ENCODE peak calls at places on chromosome 4, in ten cellular contexts. One of them, this sample, is unnamed.

GRCh38 chr4:17189322-17189721 is 290.9 kb upstream of the LDB2 start:
- DNase-seq in neural crest cell: no peak
- DNase-seq in kidney: no peak
- DNase-seq in GM13977: no peak
- DNase-seq in WTC11: no peak
- DNase-seq in AG04450: peak
- DNase-seq in fibroblast of mammary gland: peak
- DNase-seq in HFFc6: peak
- DNase-seq in IMR-90: peak
- DNase-seq in A549: no peak
- DNase-seq in this sample: no peak

GRCh38 chr4:52837716-52838558 is 24.2 kb upstream of the RASL11B start:
- DNase-seq in fibroblast of mammary gland: peak
- DNase-seq in WTC11: no peak
- DNase-seq in kidney: no peak
- DNase-seq in A549: no peak
- DNase-seq in IMR-90: peak
- DNase-seq in GM13977: no peak
- DNase-seq in neural crest cell: no peak
- DNase-seq in AG04450: no peak
- DNase-seq in HFFc6: peak
- DNase-seq in this sample: peak

GRCh38 chr4:142347241-142347640 is 498.9 kb downstream of the INPP4B start:
- DNase-seq in A549: no peak
- DNase-seq in GM13977: no peak
- DNase-seq in kidney: no peak
- DNase-seq in AG04450: no peak
- DNase-seq in neural crest cell: no peak
- DNase-seq in IMR-90: peak
- DNase-seq in WTC11: no peak
- DNase-seq in fibroblast of mammary gland: peak
- DNase-seq in HFFc6: peak
- DNase-seq in this sample: no peak

GRCh38 chr4:125501661-125502060 is 186.9 kb downstream of the FAT4 start:
- DNase-seq in WTC11: no peak
- DNase-seq in neural crest cell: no peak
- DNase-seq in IMR-90: no peak
- DNase-seq in HFFc6: no peak
- DNase-seq in AG04450: no peak
- DNase-seq in fibroblast of mammary gland: no peak
- DNase-seq in A549: no peak
- DNase-seq in kidney: no peak
- DNase-seq in GM13977: no peak
- DNase-seq in this sample: no peak

GRCh38 chr4:17447675-17448298 is 64.1 kb downstream of the QDPR start:
- DNase-seq in WTC11: peak
- DNase-seq in A549: peak
- DNase-seq in HFFc6: peak
- DNase-seq in AG04450: peak
- DNase-seq in neural crest cell: peak
- DNase-seq in kidney: no peak
- DNase-seq in fibroblast of mammary gland: peak
- DNase-seq in IMR-90: peak
- DNase-seq in GM13977: peak
- DNase-seq in this sample: peak

GRCh38 chr4:184815046-184815877 is 10.5 kb downstream of the ACSL1 start:
- DNase-seq in WTC11: no peak
- DNase-seq in AG04450: no peak
- DNase-seq in HFFc6: peak
- DNase-seq in GM13977: peak
- DNase-seq in fibroblast of mammary gland: peak
- DNase-seq in IMR-90: peak
- DNase-seq in kidney: peak
- DNase-seq in neural crest cell: no peak
- DNase-seq in A549: peak
- DNase-seq in this sample: peak

GRCh38 chr4:66736593-66736992 is 808.7 kb downstream of the CENPC start:
- DNase-seq in GM13977: no peak
- DNase-seq in fibroblast of mammary gland: no peak
- DNase-seq in A549: no peak
- DNase-seq in neural crest cell: peak
- DNase-seq in kidney: no peak
- DNase-seq in WTC11: no peak
- DNase-seq in IMR-90: no peak
- DNase-seq in AG04450: no peak
- DNase-seq in HFFc6: no peak
- DNase-seq in this sample: peak

GRCh38 chr4:7075962-7076693 is 8.3 kb upstream of the GRPEL1 start:
- DNase-seq in neural crest cell: no peak
- DNase-seq in HFFc6: peak
- DNase-seq in A549: no peak
- DNase-seq in GM13977: no peak
- DNase-seq in WTC11: no peak
- DNase-seq in fibroblast of mammary gland: no peak
- DNase-seq in AG04450: no peak
- DNase-seq in kidney: no peak
- DNase-seq in IMR-90: no peak
- DNase-seq in this sample: no peak

GRCh38 chr4:6495736-6496135 is 23.3 kb upstream of the PPP2R2C start:
- DNase-seq in kidney: no peak
- DNase-seq in GM13977: no peak
- DNase-seq in HFFc6: no peak
- DNase-seq in A549: no peak
- DNase-seq in neural crest cell: no peak
- DNase-seq in AG04450: no peak
- DNase-seq in IMR-90: no peak
- DNase-seq in fibroblast of mammary gland: no peak
- DNase-seq in WTC11: no peak
- DNase-seq in this sample: no peak

GRCh38 chr4:55409468-55410171 is 13.9 kb downstream of the TMEM165 start:
- DNase-seq in HFFc6: no peak
- DNase-seq in neural crest cell: no peak
- DNase-seq in kidney: no peak
- DNase-seq in IMR-90: peak
- DNase-seq in GM13977: no peak
- DNase-seq in WTC11: peak
- DNase-seq in A549: no peak
- DNase-seq in AG04450: no peak
- DNase-seq in fibroblast of mammary gland: peak
- DNase-seq in this sample: no peak

GRCh38 chr4:148443550-148444295 is 1.5 kb upstream of the NR3C2 start:
- DNase-seq in WTC11: peak
- DNase-seq in fibroblast of mammary gland: no peak
- DNase-seq in A549: no peak
- DNase-seq in AG04450: no peak
- DNase-seq in GM13977: peak
- DNase-seq in neural crest cell: peak
- DNase-seq in IMR-90: no peak
- DNase-seq in HFFc6: no peak
- DNase-seq in kidney: peak
- DNase-seq in this sample: peak

GRCh38 chr4:186699881-186700397 is 23.7 kb downstream of the FAT1 start:
- DNase-seq in GM13977: no peak
- DNase-seq in WTC11: no peak
- DNase-seq in HFFc6: no peak
- DNase-seq in AG04450: no peak
- DNase-seq in kidney: no peak
- DNase-seq in IMR-90: no peak
- DNase-seq in fibroblast of mammary gland: no peak
- DNase-seq in neural crest cell: no peak
- DNase-seq in A549: no peak
- DNase-seq in this sample: no peak

GRCh38 chr4:127188847-127189246 is 443.9 kb upstream of the INTU start:
- DNase-seq in neural crest cell: no peak
- DNase-seq in fibroblast of mammary gland: peak
- DNase-seq in IMR-90: peak
- DNase-seq in HFFc6: no peak
- DNase-seq in A549: no peak
- DNase-seq in AG04450: no peak
- DNase-seq in kidney: no peak
- DNase-seq in WTC11: no peak
- DNase-seq in GM13977: no peak
- DNase-seq in this sample: no peak

GRCh38 chr4:11469900-11470708 is 41.4 kb upstream of the HS3ST1 start:
- DNase-seq in WTC11: no peak
- DNase-seq in kidney: no peak
- DNase-seq in GM13977: peak
- DNase-seq in neural crest cell: no peak
- DNase-seq in AG04450: no peak
- DNase-seq in A549: no peak
- DNase-seq in fibroblast of mammary gland: no peak
- DNase-seq in IMR-90: no peak
- DNase-seq in HFFc6: no peak
- DNase-seq in this sample: no peak

DNA sequence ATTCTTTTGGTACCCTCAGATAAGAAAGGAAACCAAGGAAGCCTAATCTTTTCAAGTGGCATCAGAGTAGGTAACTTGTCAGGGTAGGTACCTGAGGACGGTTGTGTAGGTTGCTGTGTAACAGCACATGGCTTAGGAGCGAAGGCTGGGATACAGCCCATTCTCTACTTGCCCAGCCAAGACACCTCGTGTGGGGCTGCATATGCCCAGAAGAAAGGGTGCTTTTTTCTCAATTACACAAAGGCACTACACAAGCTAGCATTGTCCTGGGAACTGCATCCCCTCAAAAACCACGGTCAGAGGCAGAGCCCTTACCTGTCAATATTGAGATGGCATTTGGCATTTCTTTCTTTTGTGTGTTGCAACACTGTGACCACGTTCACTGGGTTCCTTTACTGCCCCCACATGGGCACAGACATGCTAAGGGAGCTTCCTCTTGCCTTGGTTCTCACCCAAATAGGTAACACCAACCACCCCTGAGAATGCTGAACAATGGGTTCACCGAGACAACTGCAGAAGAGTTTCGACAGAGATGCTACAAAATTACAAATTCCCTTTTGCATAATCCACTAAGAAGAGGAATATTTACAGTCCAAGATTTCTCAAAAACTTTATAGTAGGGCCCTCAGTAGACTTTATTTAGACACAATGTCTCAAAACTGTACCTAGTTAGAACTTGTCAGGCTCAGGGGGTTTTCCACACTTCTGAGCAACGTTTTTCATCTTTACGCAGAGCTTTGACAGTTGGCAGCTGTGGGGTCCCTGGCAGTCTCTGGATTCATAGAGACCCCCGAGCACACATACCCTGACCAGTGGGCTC is 35.8 kb upstream of the TNIP3 start:
- DNase-seq in IMR-90: no peak
- DNase-seq in A549: no peak
- DNase-seq in HFFc6: no peak
- DNase-seq in WTC11: no peak
- DNase-seq in AG04450: no peak
- DNase-seq in GM13977: peak
- DNase-seq in kidney: no peak
- DNase-seq in neural crest cell: no peak
- DNase-seq in fibroblast of mammary gland: no peak
- DNase-seq in this sample: no peak
- TF ChIP-seq CTCF in IMR-90: no peak
- TF ChIP-seq CTCF in A549: no peak
- TF ChIP-seq CTCF in HFFc6: no peak
- TF ChIP-seq CTCF in WTC11: no peak
- TF ChIP-seq CTCF in AG04450: no peak
- TF ChIP-seq CTCF in GM13977: peak
- TF ChIP-seq CTCF in kidney: no peak
- TF ChIP-seq CTCF in neural crest cell: no peak
- TF ChIP-seq CTCF in fibroblast of mammary gland: no peak
- TF ChIP-seq CTCF in this sample: no peak

GRCh38 chr4:150082241-150082640 is 4.0 kb downstream of the DCLK2 start:
- DNase-seq in kidney: no peak
- DNase-seq in neural crest cell: no peak
- DNase-seq in GM13977: peak
- DNase-seq in fibroblast of mammary gland: no peak
- DNase-seq in AG04450: no peak
- DNase-seq in IMR-90: no peak
- DNase-seq in A549: no peak
- DNase-seq in WTC11: no peak
- DNase-seq in HFFc6: no peak
- DNase-seq in this sample: no peak

GRCh38 chr4:150080335-150080734 is 2.1 kb downstream of the DCLK2 start:
- DNase-seq in A549: no peak
- DNase-seq in neural crest cell: no peak
- DNase-seq in AG04450: no peak
- DNase-seq in IMR-90: peak
- DNase-seq in HFFc6: no peak
- DNase-seq in GM13977: no peak
- DNase-seq in kidney: no peak
- DNase-seq in WTC11: no peak
- DNase-seq in fibroblast of mammary gland: peak
- DNase-seq in this sample: no peak

GRCh38 chr4:150078041-150078995 is at the start of gene DCLK2:
- DNase-seq in neural crest cell: peak
- DNase-seq in kidney: peak
- DNase-seq in WTC11: peak
- DNase-seq in HFFc6: peak
- DNase-seq in IMR-90: peak
- DNase-seq in GM13977: peak
- DNase-seq in AG04450: peak
- DNase-seq in A549: peak
- DNase-seq in fibroblast of mammary gland: peak
- DNase-seq in this sample: peak

GRCh38 chr4:150080875-150081274 is 2.6 kb downstream of the DCLK2 start:
- DNase-seq in AG04450: no peak
- DNase-seq in IMR-90: peak
- DNase-seq in WTC11: no peak
- DNase-seq in HFFc6: no peak
- DNase-seq in A549: no peak
- DNase-seq in kidney: no peak
- DNase-seq in neural crest cell: no peak
- DNase-seq in GM13977: no peak
- DNase-seq in fibroblast of mammary gland: no peak
- DNase-seq in this sample: no peak

GRCh38 chr4:150078996-150079581 is 844 bp downstream of the DCLK2 start:
- DNase-seq in fibroblast of mammary gland: peak
- DNase-seq in neural crest cell: peak
- DNase-seq in A549: peak
- DNase-seq in AG04450: no peak
- DNase-seq in HFFc6: peak
- DNase-seq in GM13977: peak
- DNase-seq in kidney: peak
- DNase-seq in WTC11: peak
- DNase-seq in IMR-90: peak
- DNase-seq in this sample: peak
- TF ChIP-seq CTCF in fibroblast of mammary gland: no peak
- TF ChIP-seq CTCF in neural crest cell: peak
- TF ChIP-seq CTCF in A549: peak
- TF ChIP-seq CTCF in AG04450: no peak
- TF ChIP-seq CTCF in HFFc6: peak
- TF ChIP-seq CTCF in GM13977: no peak
- TF ChIP-seq CTCF in kidney: no peak
- TF ChIP-seq CTCF in WTC11: no peak
- TF ChIP-seq CTCF in IMR-90: peak
- TF ChIP-seq CTCF in this sample: no peak

GRCh38 chr4:77917601-77918000 is 55.0 kb downstream of the MRPL1 start:
- DNase-seq in fibroblast of mammary gland: no peak
- DNase-seq in neural crest cell: no peak
- DNase-seq in HFFc6: no peak
- DNase-seq in kidney: no peak
- DNase-seq in IMR-90: no peak
- DNase-seq in AG04450: no peak
- DNase-seq in A549: no peak
- DNase-seq in WTC11: no peak
- DNase-seq in GM13977: no peak
- DNase-seq in this sample: no peak
- TF ChIP-seq CTCF in fibroblast of mammary gland: no peak
- TF ChIP-seq CTCF in neural crest cell: no peak
- TF ChIP-seq CTCF in HFFc6: no peak
- TF ChIP-seq CTCF in kidney: no peak
- TF ChIP-seq CTCF in IMR-90: no peak
- TF ChIP-seq CTCF in AG04450: no peak
- TF ChIP-seq CTCF in A549: no peak
- TF ChIP-seq CTCF in WTC11: no peak
- TF ChIP-seq CTCF in GM13977: no peak
- TF ChIP-seq CTCF in this sample: no peak

GRCh38 chr4:144174401-144175067 is 34.0 kb upstream of the GYPA start:
- DNase-seq in A549: peak
- DNase-seq in GM13977: peak
- DNase-seq in HFFc6: peak
- DNase-seq in WTC11: no peak
- DNase-seq in fibroblast of mammary gland: peak
- DNase-seq in kidney: no peak
- DNase-seq in neural crest cell: no peak
- DNase-seq in AG04450: peak
- DNase-seq in IMR-90: peak
- DNase-seq in this sample: peak
- TF ChIP-seq CTCF in A549: peak
- TF ChIP-seq CTCF in GM13977: peak
- TF ChIP-seq CTCF in HFFc6: peak
- TF ChIP-seq CTCF in WTC11: no peak
- TF ChIP-seq CTCF in fibroblast of mammary gland: peak
- TF ChIP-seq CTCF in kidney: peak
- TF ChIP-seq CTCF in neural crest cell: peak
- TF ChIP-seq CTCF in AG04450: peak
- TF ChIP-seq CTCF in IMR-90: peak
- TF ChIP-seq CTCF in this sample: no peak